ENCODE peak calls at places on chromosomes 11 and 22, in eight cellular contexts. One of them, this sample, is unnamed.

GRCh38 chr11:266676-267439 is 11.3 kb upstream of the NLRP6 start:
- DNase-seq in skeletal muscle cell: no peak
- DNase-seq in iris pigment epithelial cell: no peak
- DNase-seq in NCI-H774: no peak
- DNase-seq in T-cell: no peak
- DNase-seq in DMS79 treated with DMSO at 0.1 percent for 48 hours: no peak
- DNase-seq in T-helper 17 cell: no peak
- DNase-seq in H1: no peak
- DNase-seq in this sample: no peak

GRCh38 chr11:15942126-15942525 is 414.2 kb downstream of the SOX6 start:
- DNase-seq in iris pigment epithelial cell: no peak
- DNase-seq in NCI-H774: no peak
- DNase-seq in H1: no peak
- DNase-seq in DMS79 treated with DMSO at 0.1 percent for 48 hours: no peak
- DNase-seq in T-cell: no peak
- DNase-seq in skeletal muscle cell: no peak
- DNase-seq in T-helper 17 cell: no peak
- DNase-seq in this sample: no peak

GRCh38 chr11:2807801-2808241 is 77.8 kb downstream of the CDKN1C start:
- DNase-seq in DMS79 treated with DMSO at 0.1 percent for 48 hours: no peak
- DNase-seq in skeletal muscle cell: no peak
- DNase-seq in iris pigment epithelial cell: no peak
- DNase-seq in H1: no peak
- DNase-seq in T-cell: no peak
- DNase-seq in NCI-H774: no peak
- DNase-seq in T-helper 17 cell: peak
- DNase-seq in this sample: no peak

GRCh38 chr11:84671325-84672019 is 955.7 kb downstream of the DLG2 start:
- DNase-seq in iris pigment epithelial cell: no peak
- DNase-seq in T-cell: no peak
- DNase-seq in skeletal muscle cell: no peak
- DNase-seq in T-helper 17 cell: no peak
- DNase-seq in H1: no peak
- DNase-seq in NCI-H774: no peak
- DNase-seq in DMS79 treated with DMSO at 0.1 percent for 48 hours: no peak
- DNase-seq in this sample: no peak

GRCh38 chr11:114163830-114164401 is 104.4 kb downstream of the ZBTB16 start:
- DNase-seq in T-cell: no peak
- DNase-seq in DMS79 treated with DMSO at 0.1 percent for 48 hours: peak
- DNase-seq in skeletal muscle cell: peak
- DNase-seq in iris pigment epithelial cell: peak
- DNase-seq in H1: no peak
- DNase-seq in NCI-H774: no peak
- DNase-seq in T-helper 17 cell: no peak
- DNase-seq in this sample: no peak

GRCh38 chr22:42294034-42294985 is 23.9 kb upstream of the TCF20 start:
- DNase-seq in H1: peak
- DNase-seq in skeletal muscle cell: no peak
- DNase-seq in DMS79 treated with DMSO at 0.1 percent for 48 hours: peak
- DNase-seq in NCI-H774: no peak
- DNase-seq in iris pigment epithelial cell: peak
- DNase-seq in T-cell: no peak
- DNase-seq in T-helper 17 cell: no peak
- DNase-seq in this sample: peak

GRCh38 chr11:23988381-23989006 is 508.4 kb upstream of the LUZP2 start:
- DNase-seq in NCI-H774: no peak
- DNase-seq in H1: no peak
- DNase-seq in iris pigment epithelial cell: peak
- DNase-seq in T-cell: no peak
- DNase-seq in T-helper 17 cell: no peak
- DNase-seq in skeletal muscle cell: peak
- DNase-seq in DMS79 treated with DMSO at 0.1 percent for 48 hours: no peak
- DNase-seq in this sample: peak

GRCh38 chr11:15901046-15901445 is 455.3 kb downstream of the SOX6 start:
- DNase-seq in H1: no peak
- DNase-seq in T-cell: no peak
- DNase-seq in skeletal muscle cell: no peak
- DNase-seq in iris pigment epithelial cell: no peak
- DNase-seq in DMS79 treated with DMSO at 0.1 percent for 48 hours: no peak
- DNase-seq in NCI-H774: no peak
- DNase-seq in T-helper 17 cell: no peak
- DNase-seq in this sample: no peak

GRCh38 chr11:74725701-74726100 is 5.5 kb downstream of the CHRDL2 start:
- DNase-seq in T-cell: no peak
- DNase-seq in DMS79 treated with DMSO at 0.1 percent for 48 hours: no peak
- DNase-seq in skeletal muscle cell: no peak
- DNase-seq in NCI-H774: no peak
- DNase-seq in H1: no peak
- DNase-seq in T-helper 17 cell: no peak
- DNase-seq in iris pigment epithelial cell: peak
- DNase-seq in this sample: no peak

GRCh38 chr11:9642894-9643293 is 21.0 kb upstream of the SWAP70 start:
- DNase-seq in T-cell: no peak
- DNase-seq in H1: no peak
- DNase-seq in NCI-H774: no peak
- DNase-seq in DMS79 treated with DMSO at 0.1 percent for 48 hours: no peak
- DNase-seq in iris pigment epithelial cell: no peak
- DNase-seq in T-helper 17 cell: no peak
- DNase-seq in skeletal muscle cell: no peak
- DNase-seq in this sample: no peak

GRCh38 chr22:26168934-26169311 is 339 bp upstream of the SEZ6L start:
- DNase-seq in T-helper 17 cell: no peak
- DNase-seq in H1: no peak
- DNase-seq in DMS79 treated with DMSO at 0.1 percent for 48 hours: no peak
- DNase-seq in T-cell: no peak
- DNase-seq in iris pigment epithelial cell: peak
- DNase-seq in skeletal muscle cell: no peak
- DNase-seq in NCI-H774: no peak
- DNase-seq in this sample: no peak

GRCh38 chr22:49091451-49091850 is 736.2 kb downstream of the BRD1 start:
- DNase-seq in NCI-H774: no peak
- DNase-seq in T-cell: no peak
- DNase-seq in iris pigment epithelial cell: no peak
- DNase-seq in T-helper 17 cell: no peak
- DNase-seq in skeletal muscle cell: no peak
- DNase-seq in H1: no peak
- DNase-seq in DMS79 treated with DMSO at 0.1 percent for 48 hours: no peak
- DNase-seq in this sample: no peak